ENCODE peak calls at places on chromosomes 13 and 19, in four cellular contexts. S is GM12878, M is GM12891, R is K562. T is an unnamed sample.

GRCh38 chr19:34383599-34383998 is 18.6 kb downstream of the GPI start:
- DNase-seq in S (no peak), M (no peak), R (no peak), T (no peak)

GRCh38 chr13:28117689-28118377 is 17.5 kb upstream of the FLT3 start:
- DNase-seq in R (no peak), M (no peak), S (no peak), T (no peak)

GRCh38 chr19:29255006-29255405 is 42.1 kb upstream of the UQCRFS1 start:
- DNase-seq in S (no peak), R (no peak), M (no peak), T (no peak)

GRCh38 chr19:40274585-40275544 is 10.3 kb downstream of the AKT2 start:
- DNase-seq in R (peak; percentile 57), S (no peak), M (peak; percentile 69), T (peak; percentile 57)

GRCh38 chr19:7680606-7681335 is at the start of gene TRAPPC5:
- DNase-seq in R (peak; percentile 92), M (peak; percentile 80), S (no peak), T (peak; percentile 87)

GRCh38 chr19:17996826-17997316 is 11.1 kb upstream of the ARRDC2 start:
- DNase-seq in M (peak; percentile 87), R (peak; percentile 86), S (no peak), T (peak; percentile 57)

GRCh38 chr13:109412232-109412935 is 374.0 kb downstream of the IRS2 start:
- DNase-seq in M (no peak), R (no peak), S (no peak), T (no peak)

GRCh38 chr19:23804676-23805075 is 46.0 kb upstream of the ZNF681 start:
- DNase-seq in M (no peak), S (no peak), R (no peak), T (no peak)

GRCh38 chr13:108859202-108860012 is 230.0 kb downstream of the MYO16 start:
- DNase-seq in R (no peak), M (no peak), S (no peak), T (no peak)

GRCh38 chr19:40690699-40691420 is 409 bp upstream of the NUMBL start:
- DNase-seq in R (peak; percentile 97), M (peak; percentile 98), S (peak; percentile 53), T (peak; percentile 87)

GRCh38 chr13:27035892-27036235 is 135.7 kb downstream of the USP12 start:
- DNase-seq in S (no peak), R (no peak), M (no peak), T (no peak)

GRCh38 chr13:109698779-109699178 is 87.6 kb downstream of the IRS2 start:
- DNase-seq in M (no peak), S (no peak), R (no peak), T (no peak)

GRCh38 chr13:101552797-101553196 is 100.3 kb downstream of the ITGBL1 start:
- DNase-seq in R (no peak), M (no peak), S (no peak), T (no peak)

GRCh38 chr13:98962901-98963594 is 14.8 kb downstream of the DOCK9 start:
- DNase-seq in R (no peak), S (no peak), M (no peak), T (no peak)

GRCh38 chr13:63625869-63626268 is 2210.2 kb upstream of the PCDH20 start:
- DNase-seq in R (no peak), S (no peak), M (no peak), T (no peak)

GRCh38 chr19:16283103-16283469 is 41.5 kb upstream of the KLF2 start:
- DNase-seq in R (no peak), M (no peak), S (no peak), T (no peak)

GRCh38 chr19:5645409-5645808 is 22.5 kb downstream of the SAFB start:
- DNase-seq in R (no peak), M (no peak), S (no peak), T (no peak)

GRCh38 chr13:29754486-29754806 is 96.0 kb downstream of the UBL3 start:
- DNase-seq in M (no peak), R (no peak), S (no peak), T (no peak)

GRCh38 chr13:35966024-35966423 is 165.2 kb downstream of the DCLK1 start:
- DNase-seq in R (no peak), S (no peak), M (no peak), T (no peak)

GRCh38 chr19:12636631-12637030 is 25.9 kb downstream of the ZNF791 start:
- DNase-seq in R (no peak), M (no peak), S (no peak), T (no peak)

GRCh38 chr13:38687246-38688229 is 661 bp downstream of the FREM2 start:
- DNase-seq in M (no peak), R (no peak), S (no peak), T (no peak)

GRCh38 chr13:31910633-31911032 is 120.9 kb upstream of the FRY start:
- DNase-seq in S (no peak), M (no peak), R (no peak), T (no peak)

GRCh38 chr13:99756281-99756680 is 215.3 kb downstream of the ZIC5 start:
- DNase-seq in S (no peak), R (no peak), M (no peak), T (no peak)

GRCh38 chr13:90640976-90641375 is 706.5 kb upstream of the MIR17HG start:
- DNase-seq in S (no peak), M (no peak), R (no peak), T (no peak)

GRCh38 chr19:27777726-27778125 is 1435.2 kb downstream of the UQCRFS1 start:
- DNase-seq in S (no peak), R (no peak), M (no peak), T (no peak)

GRCh38 chr13:23867027-23867491 is 22.1 kb downstream of the MIPEP start:
- DNase-seq in M (no peak), R (peak; percentile 24), S (no peak), T (no peak)

GRCh38 chr13:102571075-102571474 is 25.7 kb upstream of the TPP2 start:
- DNase-seq in M (no peak), S (no peak), R (no peak), T (no peak)

GRCh38 chr13:98478134-98479129 is 98.5 kb downstream of the STK24 start:
- DNase-seq in S (peak; percentile 62), R (peak; percentile 64), M (no peak), T (no peak)

GRCh38 chr19:29479941-29480340 is 45.9 kb upstream of the VSTM2B start:
- DNase-seq in R (no peak), M (no peak), S (no peak), T (no peak)

GRCh38 chr13:91978571-91978970 is 580.1 kb downstream of the GPC5 start:
- DNase-seq in M (no peak), S (no peak), R (no peak), T (no peak)

GRCh38 chr19:51354742-51355148 is 11.4 kb downstream of the ETFB start:
- DNase-seq in R (no peak), S (no peak), M (no peak), T (no peak)

GRCh38 chr13:110254751-110255553 is 52.0 kb downstream of the COL4A1 start:
- DNase-seq in S (no peak), R (no peak), M (no peak), T (no peak)

GRCh38 chr13:68047889-68048288 is 817.8 kb upstream of the PCDH9 start:
- DNase-seq in R (no peak), M (no peak), S (no peak), T (no peak)

GRCh38 chr19:4372630-4373367 is 27.5 kb downstream of the SH3GL1 start:
- DNase-seq in M (no peak), R (no peak), S (no peak), T (no peak)

GRCh38 chr19:31290926-31291590 is 58.2 kb downstream of the TSHZ3 start:
- DNase-seq in S (no peak), R (no peak), M (no peak), T (no peak)

GRCh38 chr13:19967619-19968018 is 9.1 kb downstream of the ZMYM2 start:
- DNase-seq in S (no peak), M (no peak), R (no peak), T (peak; percentile 22)

GRCh38 chr19:55642153-55643002 is 1.1 kb upstream of the ZNF581 start:
- DNase-seq in M (no peak), S (no peak), R (no peak), T (no peak)
- TF ChIP-seq SPI1 in M (no peak), S (no peak), R (no peak), T (no peak)

DNA sequence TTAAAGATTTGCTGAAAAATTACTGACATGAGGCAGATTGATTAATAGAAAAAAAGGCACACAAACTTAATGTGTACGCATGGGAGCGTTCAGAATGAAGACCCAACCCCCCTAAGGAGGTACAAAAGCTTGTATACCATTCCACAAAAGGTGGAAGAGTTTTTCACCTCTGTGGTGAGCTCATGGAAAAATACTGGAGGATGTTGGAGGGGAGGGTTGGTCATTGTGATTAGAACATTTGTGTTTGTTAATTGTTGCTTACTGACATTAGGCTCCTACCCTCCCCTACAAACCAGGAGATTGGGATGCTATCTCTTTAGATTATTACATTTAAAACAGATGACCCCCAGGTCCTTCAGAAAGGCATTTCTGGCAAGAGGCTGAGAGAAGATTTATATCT is 1973.3 kb downstream of the OLFM4 start:
- DNase-seq in R (no peak), S (no peak), M (no peak), T (no peak)
- TF ChIP-seq SPI1 in R (no peak), S (no peak), M (no peak), T (no peak)

DNA sequence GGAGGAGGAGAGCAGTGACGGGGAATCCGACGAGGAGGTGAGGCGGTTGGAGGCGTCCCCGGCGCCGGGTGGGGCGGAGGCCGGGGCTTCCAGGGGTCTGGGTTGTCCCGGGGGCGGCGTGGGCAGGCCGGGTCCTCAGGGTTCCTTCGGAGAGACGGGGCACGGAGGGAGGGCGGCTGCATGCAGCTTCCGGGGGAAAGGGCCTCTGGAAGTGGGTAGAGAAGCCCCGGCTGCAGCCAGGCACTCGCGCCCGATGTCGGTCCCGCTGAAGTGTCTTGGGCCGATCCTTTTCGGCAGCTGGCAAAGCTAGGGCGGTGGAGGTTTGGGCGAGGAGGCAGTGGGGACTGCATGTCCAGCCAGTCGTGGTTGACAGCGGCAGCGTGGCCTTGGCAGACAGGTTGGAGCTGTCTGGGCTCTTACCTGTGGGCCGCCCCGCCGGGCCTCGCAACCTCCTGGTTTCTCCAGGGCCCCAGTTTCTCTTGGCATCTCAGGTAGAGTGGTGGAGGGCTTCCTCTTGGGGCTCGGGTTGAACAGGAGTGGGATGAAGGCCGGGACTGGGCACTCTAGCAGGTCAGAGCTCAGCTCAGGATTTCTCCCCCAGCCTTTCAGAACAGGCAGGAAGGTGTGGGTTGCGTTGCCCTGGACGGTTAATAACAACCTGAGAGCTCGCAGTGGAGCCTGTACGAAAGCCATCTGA is 690 bp downstream of the KMT2B start:
- DNase-seq in M (no peak), S (no peak), R (peak; percentile 30), T (no peak)
- TF ChIP-seq SPI1 in M (no peak), S (no peak), R (no peak), T (no peak)

DNA sequence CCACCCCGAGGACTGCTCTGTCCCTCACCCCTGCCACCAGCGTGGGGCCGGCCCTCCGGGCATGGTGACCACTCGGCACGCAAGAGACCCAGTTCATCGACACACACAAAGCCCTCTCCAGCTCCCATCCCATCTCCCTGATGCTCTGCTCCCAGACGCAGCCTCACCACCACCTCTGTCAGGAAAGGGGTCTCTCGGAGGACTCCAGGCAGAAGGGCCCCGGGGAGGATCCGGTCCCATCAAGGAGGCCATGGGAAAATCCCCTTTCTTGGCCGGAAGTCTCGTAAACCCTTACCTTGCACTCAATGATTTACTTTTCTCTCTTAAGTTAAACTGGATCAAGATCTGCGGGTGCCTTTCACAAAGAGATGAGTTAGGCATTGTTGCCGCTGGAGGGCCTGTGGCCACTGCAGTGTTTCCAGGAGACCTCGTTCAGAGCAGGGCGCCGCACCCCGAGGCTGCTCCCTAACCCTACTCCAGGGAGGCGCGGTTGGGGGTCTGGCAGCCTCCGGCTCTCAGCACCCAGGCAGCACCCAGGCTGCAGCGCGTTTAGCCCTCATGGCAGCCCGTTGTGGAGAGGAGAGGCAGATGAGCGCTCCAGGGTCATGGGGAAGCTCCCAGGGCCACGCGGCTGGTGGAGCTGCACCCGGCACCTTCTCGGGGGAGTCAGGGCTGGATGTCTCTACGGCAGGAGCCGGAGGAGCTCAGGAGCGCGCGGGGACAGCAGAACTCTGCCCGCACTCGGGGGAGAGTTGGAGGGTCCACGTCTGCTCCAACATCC is 31.0 kb downstream of the C2CD4C start:
- DNase-seq in R (no peak), S (no peak), M (no peak), T (no peak)
- TF ChIP-seq SPI1 in R (no peak), S (no peak), M (no peak), T (no peak)